ENCODE peak calls at places on chromosomes 4 and X, in four cellular contexts. T is A549, Y is GM23338, Q is HCT116. A is an unnamed sample.

GRCh38 chr4:63937961-63938360 is 471.3 kb downstream of the TECRL start:
- DNase-seq in T (peak; percentile 12), Y (no peak), Q (no peak), A (no peak)

GRCh38 chr4:40924096-40924792 is 174.5 kb downstream of the NSUN7 start:
- DNase-seq in T (peak; percentile 58), Y (peak; percentile 75), Q (peak; percentile 32), A (peak; percentile 80)

GRCh38 chr4:46931981-46932380 is 22.9 kb upstream of the COX7B2 start:
- DNase-seq in T (peak; percentile 3), Y (peak; percentile 75), Q (no peak), A (no peak)

GRCh38 chr4:98659741-98660507 is 1.5 kb upstream of the TSPAN5 start:
- DNase-seq in T (peak; percentile 36), Y (no peak), Q (no peak), A (no peak)

GRCh38 chr4:101419324-101420135 is 72.2 kb upstream of the PPP3CA start:
- DNase-seq in T (no peak), Y (peak; percentile 9), Q (no peak), A (no peak)

GRCh38 chr4:107853444-107854325 is 29.0 kb downstream of the SGMS2 start:
- DNase-seq in T (peak; percentile 61), Y (no peak), Q (peak; percentile 42), A (no peak)

GRCh38 chrX:132491191-132491590 is 2.4 kb upstream of the MBNL3 start:
- DNase-seq in T (peak; percentile 6), Y (peak; percentile 23), Q (no peak), A (no peak)

GRCh38 chrX:132769609-132770008 is 188.8 kb downstream of the HS6ST2 start:
- DNase-seq in T (no peak), Y (no peak), Q (no peak), A (no peak)

GRCh38 chr4:147901886-147902285 is 170.0 kb downstream of the ARHGAP10 start:
- DNase-seq in T (no peak), Y (no peak), Q (no peak), A (no peak)

GRCh38 chrX:13432776-13433605 is 113.1 kb upstream of the ATXN3L start:
- DNase-seq in T (no peak), Y (no peak), Q (no peak), A (no peak)

GRCh38 chr4:2942532-2943363 is 20.5 kb downstream of the NOP14 start:
- DNase-seq in T (no peak), Y (no peak), Q (no peak), A (no peak)

GRCh38 chrX:30892591-30892990 is 3.5 kb upstream of the TAB3 start:
- DNase-seq in T (no peak), Y (peak; percentile 4), Q (peak; percentile 34), A (no peak)

GRCh38 chr4:140856692-140857091 is 100.5 kb upstream of the TBC1D9 start:
- DNase-seq in T (peak; percentile 3), Y (peak; percentile 38), Q (peak; percentile 86), A (no peak)

GRCh38 chrX:110847334-110847733 is 51.7 kb upstream of the CHRDL1 start:
- DNase-seq in T (peak; percentile 54), Y (peak; percentile 68), Q (peak; percentile 37), A (peak; percentile 45)

GRCh38 chrX:155637714-155638113 is 25.0 kb upstream of the TMLHE start:
- DNase-seq in T (no peak), Y (no peak), Q (no peak), A (no peak)

GRCh38 chrX:41275661-41276609 is 58.0 kb upstream of the DDX3X start:
- DNase-seq in T (peak; percentile 81), Y (peak; percentile 63), Q (no peak), A (peak; percentile 52)

GRCh38 chr4:54568184-54568583 is 89.6 kb upstream of the KIT start:
- DNase-seq in T (no peak), Y (no peak), Q (no peak), A (peak; percentile 39)

GRCh38 chr4:56148428-56148827 is 199.7 kb downstream of the CEP135 start:
- DNase-seq in T (no peak), Y (no peak), Q (no peak), A (no peak)

GRCh38 chr4:55561884-55562283 is 15.2 kb upstream of the CLOCK start:
- DNase-seq in T (no peak), Y (no peak), Q (no peak), A (no peak)

DNA sequence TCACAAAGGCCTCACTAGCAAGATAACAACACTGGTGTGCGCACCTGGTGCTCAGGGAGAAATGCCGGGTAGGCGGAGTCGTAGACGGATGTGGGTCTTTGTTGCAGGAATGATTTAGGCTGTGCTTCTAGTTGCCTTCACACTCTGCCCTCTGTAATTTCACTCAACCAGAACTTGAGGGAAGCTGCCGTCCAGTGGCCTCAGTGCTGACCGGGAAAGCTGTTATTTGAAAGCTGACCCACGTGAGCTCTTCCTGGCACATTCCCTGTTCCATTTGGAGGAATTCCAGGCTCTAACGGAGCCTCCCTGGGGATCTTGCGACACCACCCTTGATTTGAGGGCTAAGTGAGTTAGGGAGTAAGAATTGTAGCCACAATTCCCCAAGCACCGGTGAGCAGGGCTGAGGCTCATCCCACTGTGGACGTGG is 15.9 kb downstream of the SH3TC1 start:
- DNase-seq in T (no peak), Y (no peak), Q (no peak), A (no peak)
- TF ChIP-seq REST in T (no peak), Y (no peak), Q (no peak), A (no peak)

GRCh38 chr4:38318737-38319455 is 345.1 kb upstream of the KLF3 start:
- DNase-seq in T (peak; percentile 92), Y (peak; percentile 95), Q (peak; percentile 85), A (peak; percentile 90)
- TF ChIP-seq REST in T (no peak), Y (no peak), Q (no peak), A (no peak)

GRCh38 chr4:80058740-80059139 is 14.3 kb downstream of the ANTXR2 start:
- DNase-seq in T (no peak), Y (no peak), Q (no peak), A (peak; percentile 26)
- TF ChIP-seq REST in T (no peak), Y (no peak), Q (no peak), A (no peak)

GRCh38 chr4:169010125-169011023 is at the start of gene CBR4:
- DNase-seq in T (peak; percentile 97), Y (peak; percentile 98), Q (peak; percentile 96), A (peak; percentile 84)
- TF ChIP-seq REST in T (no peak), Y (no peak), Q (no peak), A (no peak)

DNA sequence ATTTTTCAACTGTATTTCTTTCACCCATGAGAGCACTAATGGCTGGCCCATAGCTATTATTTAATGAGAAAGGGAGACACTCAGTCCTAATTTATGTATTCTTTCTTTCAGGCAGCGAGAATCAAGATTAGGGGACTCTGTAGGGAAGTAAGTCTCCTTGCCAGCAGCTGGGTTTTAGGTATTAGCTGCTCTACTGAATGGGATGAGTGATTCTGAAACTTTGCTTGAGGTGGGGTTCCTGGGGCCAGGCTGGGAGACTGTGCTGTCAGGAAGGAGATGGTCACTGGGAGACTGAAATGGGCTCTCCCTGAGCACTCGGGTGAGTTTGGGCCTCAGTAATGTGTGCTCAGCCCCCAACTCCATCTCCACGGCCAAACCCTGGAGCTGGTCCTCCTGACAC is 78.7 kb downstream of the LNX1 start:
- DNase-seq in T (no peak), Y (no peak), Q (no peak), A (no peak)
- TF ChIP-seq REST in T (no peak), Y (no peak), Q (no peak), A (no peak)

GRCh38 chr4:185774815-185775684 is 36.9 kb downstream of the SORBS2 start:
- DNase-seq in T (peak; percentile 15), Y (peak; percentile 28), Q (no peak), A (no peak)

GRCh38 chr4:185771696-185772390 is 40.2 kb downstream of the SORBS2 start:
- DNase-seq in T (no peak), Y (no peak), Q (no peak), A (no peak)

GRCh38 chr4:185774076-185774731 is 37.8 kb downstream of the SORBS2 start:
- DNase-seq in T (no peak), Y (no peak), Q (no peak), A (no peak)

GRCh38 chr4:185772391-185773093 is 39.5 kb downstream of the SORBS2 start:
- DNase-seq in T (no peak), Y (no peak), Q (no peak), A (no peak)

GRCh38 chr4:185773419-185773818 is 38.6 kb downstream of the SORBS2 start:
- DNase-seq in T (no peak), Y (peak; percentile 33), Q (no peak), A (no peak)
- TF ChIP-seq REST in T (no peak), Y (no peak), Q (no peak), A (no peak)